ENCODE peak calls at places on chromosomes 2 and 18, in five cellular contexts. One of them, this sample, is unnamed.

GRCh38 chr18:73118121-73118816 is 250.5 kb upstream of the NETO1 start:
- DNase-seq in fibroblast of mammary gland: peak; percentile 59
- DNase-seq in LHCN-M2: no peak
- DNase-seq in fibroblast of lung: peak; percentile 5
- DNase-seq in NCI-H187: no peak
- DNase-seq in this sample: no peak

GRCh38 chr2:215764441-215765048 is 248.8 kb downstream of the MREG start:
- DNase-seq in fibroblast of mammary gland: peak; percentile 99
- DNase-seq in LHCN-M2: peak; percentile 87
- DNase-seq in fibroblast of lung: peak; percentile 87
- DNase-seq in NCI-H187: no peak
- DNase-seq in this sample: no peak

GRCh38 chr18:26714739-26715138 is 150.8 kb downstream of the AQP4 start:
- DNase-seq in fibroblast of mammary gland: no peak
- DNase-seq in LHCN-M2: no peak
- DNase-seq in fibroblast of lung: no peak
- DNase-seq in NCI-H187: no peak
- DNase-seq in this sample: no peak

GRCh38 chr2:135962401-135963138 is 22.9 kb downstream of the DARS1 start:
- DNase-seq in fibroblast of mammary gland: no peak
- DNase-seq in LHCN-M2: no peak
- DNase-seq in fibroblast of lung: no peak
- DNase-seq in NCI-H187: no peak
- DNase-seq in this sample: no peak

GRCh38 chr2:48483506-48483905 is 46.4 kb upstream of the STON1 start:
- DNase-seq in fibroblast of mammary gland: peak; percentile 79
- DNase-seq in LHCN-M2: no peak
- DNase-seq in fibroblast of lung: peak; percentile 85
- DNase-seq in NCI-H187: no peak
- DNase-seq in this sample: no peak

GRCh38 chr2:163649080-163649479 is 86.7 kb downstream of the FIGN start:
- DNase-seq in fibroblast of mammary gland: peak; percentile 43
- DNase-seq in LHCN-M2: peak; percentile 50
- DNase-seq in fibroblast of lung: no peak
- DNase-seq in NCI-H187: no peak
- DNase-seq in this sample: no peak

GRCh38 chr18:6414118-6414722 is 491 bp downstream of the L3MBTL4 start:
- DNase-seq in fibroblast of mammary gland: no peak
- DNase-seq in LHCN-M2: no peak
- DNase-seq in fibroblast of lung: peak; percentile 18
- DNase-seq in NCI-H187: no peak
- DNase-seq in this sample: peak; percentile 72

GRCh38 chr2:232343816-232344215 is 34.7 kb upstream of the ALPP start:
- DNase-seq in fibroblast of mammary gland: no peak
- DNase-seq in LHCN-M2: no peak
- DNase-seq in fibroblast of lung: no peak
- DNase-seq in NCI-H187: no peak
- DNase-seq in this sample: no peak

GRCh38 chr18:9173770-9174233 is 37.2 kb downstream of the ANKRD12 start:
- DNase-seq in fibroblast of mammary gland: peak; percentile 16
- DNase-seq in LHCN-M2: peak; percentile 67
- DNase-seq in fibroblast of lung: no peak
- DNase-seq in NCI-H187: no peak
- DNase-seq in this sample: no peak

GRCh38 chr2:211454684-211455083 is 898.3 kb downstream of the CPS1 start:
- DNase-seq in fibroblast of mammary gland: no peak
- DNase-seq in LHCN-M2: no peak
- DNase-seq in fibroblast of lung: no peak
- DNase-seq in NCI-H187: no peak
- DNase-seq in this sample: no peak

GRCh38 chr2:134194519-134194918 is 59.4 kb upstream of the MGAT5 start:
- DNase-seq in fibroblast of mammary gland: no peak
- DNase-seq in LHCN-M2: no peak
- DNase-seq in fibroblast of lung: no peak
- DNase-seq in NCI-H187: no peak
- DNase-seq in this sample: no peak

GRCh38 chr2:102735431-102736130 is 26.2 kb upstream of the TMEM182 start:
- DNase-seq in fibroblast of mammary gland: peak; percentile 21
- DNase-seq in LHCN-M2: no peak
- DNase-seq in fibroblast of lung: peak; percentile 23
- DNase-seq in NCI-H187: no peak
- DNase-seq in this sample: peak; percentile 47